ENCODE peak calls at places on chromosomes 12 and 14, in seven cellular contexts. One of them, this sample, is unnamed.

GRCh38 chr12:47801170-47801903 is 18.4 kb downstream of the HDAC7 start:
- DNase-seq in PC-3: no peak
- DNase-seq in hepatocyte: no peak
- DNase-seq in MM.1S: no peak
- DNase-seq in neural progenitor cell: peak
- DNase-seq in HCT116: no peak
- DNase-seq in GM23338: no peak
- DNase-seq in this sample: peak

GRCh38 chr14:65412881-65413738 is 580 bp downstream of the FUT8 start:
- DNase-seq in PC-3: peak
- DNase-seq in hepatocyte: peak
- DNase-seq in MM.1S: no peak
- DNase-seq in neural progenitor cell: peak
- DNase-seq in HCT116: no peak
- DNase-seq in GM23338: peak
- DNase-seq in this sample: peak

GRCh38 chr12:113440947-113441782 is 19.0 kb downstream of the SDSL start:
- DNase-seq in PC-3: no peak
- DNase-seq in hepatocyte: no peak
- DNase-seq in MM.1S: no peak
- DNase-seq in neural progenitor cell: no peak
- DNase-seq in HCT116: no peak
- DNase-seq in GM23338: no peak
- DNase-seq in this sample: no peak

GRCh38 chr12:3020850-3021435 is 56.2 kb upstream of the TSPAN9 start:
- DNase-seq in PC-3: no peak
- DNase-seq in hepatocyte: no peak
- DNase-seq in MM.1S: no peak
- DNase-seq in neural progenitor cell: no peak
- DNase-seq in HCT116: no peak
- DNase-seq in GM23338: no peak
- DNase-seq in this sample: no peak

GRCh38 chr14:52801014-52801708 is 9.8 kb upstream of the GNPNAT1 start:
- DNase-seq in PC-3: peak
- DNase-seq in hepatocyte: no peak
- DNase-seq in MM.1S: no peak
- DNase-seq in neural progenitor cell: no peak
- DNase-seq in HCT116: no peak
- DNase-seq in GM23338: no peak
- DNase-seq in this sample: peak

GRCh38 chr14:105979446-105979845 is 453.1 kb downstream of the TMEM121 start:
- DNase-seq in PC-3: no peak
- DNase-seq in hepatocyte: no peak
- DNase-seq in MM.1S: no peak
- DNase-seq in neural progenitor cell: no peak
- DNase-seq in HCT116: no peak
- DNase-seq in GM23338: no peak
- DNase-seq in this sample: no peak

GRCh38 chr14:104171948-104172347 is 33.6 kb downstream of the KIF26A start:
- DNase-seq in PC-3: no peak
- DNase-seq in hepatocyte: no peak
- DNase-seq in MM.1S: no peak
- DNase-seq in neural progenitor cell: no peak
- DNase-seq in HCT116: no peak
- DNase-seq in GM23338: no peak
- DNase-seq in this sample: no peak

GRCh38 chr12:122980192-122981035 is at the start of gene ARL6IP4:
- DNase-seq in PC-3: peak
- DNase-seq in hepatocyte: peak
- DNase-seq in MM.1S: peak
- DNase-seq in neural progenitor cell: peak
- DNase-seq in HCT116: no peak
- DNase-seq in GM23338: peak
- DNase-seq in this sample: peak

GRCh38 chr12:42846782-42847181 is 257.2 kb upstream of the PRICKLE1 start:
- DNase-seq in PC-3: no peak
- DNase-seq in hepatocyte: peak
- DNase-seq in MM.1S: no peak
- DNase-seq in neural progenitor cell: no peak
- DNase-seq in HCT116: no peak
- DNase-seq in GM23338: no peak
- DNase-seq in this sample: peak

GRCh38 chr12:17216156-17216555 is 610.2 kb upstream of the LMO3 start:
- DNase-seq in PC-3: no peak
- DNase-seq in hepatocyte: no peak
- DNase-seq in MM.1S: no peak
- DNase-seq in neural progenitor cell: no peak
- DNase-seq in HCT116: no peak
- DNase-seq in GM23338: no peak
- DNase-seq in this sample: no peak

GRCh38 chr14:77097689-77098469 is at the start of gene CIPC:
- DNase-seq in PC-3: peak
- DNase-seq in hepatocyte: peak
- DNase-seq in MM.1S: peak
- DNase-seq in neural progenitor cell: peak
- DNase-seq in HCT116: peak
- DNase-seq in GM23338: peak
- DNase-seq in this sample: peak

GRCh38 chr14:31268216-31268615 is 60.6 kb upstream of the HECTD1 start:
- DNase-seq in PC-3: no peak
- DNase-seq in hepatocyte: no peak
- DNase-seq in MM.1S: no peak
- DNase-seq in neural progenitor cell: no peak
- DNase-seq in HCT116: no peak
- DNase-seq in GM23338: no peak
- DNase-seq in this sample: no peak

GRCh38 chr12:79174656-79175055 is 310.1 kb downstream of the SYT1 start:
- DNase-seq in PC-3: peak
- DNase-seq in hepatocyte: peak
- DNase-seq in MM.1S: peak
- DNase-seq in neural progenitor cell: no peak
- DNase-seq in HCT116: peak
- DNase-seq in GM23338: peak
- DNase-seq in this sample: peak

GRCh38 chr14:24260780-24261157 is 2.2 kb downstream of the TGM1 start:
- DNase-seq in PC-3: no peak
- DNase-seq in hepatocyte: no peak
- DNase-seq in MM.1S: no peak
- DNase-seq in neural progenitor cell: no peak
- DNase-seq in HCT116: no peak
- DNase-seq in GM23338: no peak
- DNase-seq in this sample: no peak

GRCh38 chr12:18120899-18121298 is 30.9 kb upstream of the RERGL start:
- DNase-seq in PC-3: no peak
- DNase-seq in hepatocyte: no peak
- DNase-seq in MM.1S: no peak
- DNase-seq in neural progenitor cell: no peak
- DNase-seq in HCT116: no peak
- DNase-seq in GM23338: no peak
- DNase-seq in this sample: no peak

GRCh38 chr12:50246873-50247612 is 36.3 kb downstream of the LIMA1 start:
- DNase-seq in PC-3: peak
- DNase-seq in hepatocyte: peak
- DNase-seq in MM.1S: no peak
- DNase-seq in neural progenitor cell: no peak
- DNase-seq in HCT116: peak
- DNase-seq in GM23338: no peak
- DNase-seq in this sample: peak

GRCh38 chr12:56679834-56680575 is 8.1 kb downstream of the PTGES3 start:
- DNase-seq in PC-3: no peak
- DNase-seq in hepatocyte: no peak
- DNase-seq in MM.1S: no peak
- DNase-seq in neural progenitor cell: no peak
- DNase-seq in HCT116: no peak
- DNase-seq in GM23338: no peak
- DNase-seq in this sample: no peak

GRCh38 chr12:100043657-100044056 is 58.9 kb upstream of the ANKS1B start:
- DNase-seq in PC-3: peak
- DNase-seq in hepatocyte: no peak
- DNase-seq in MM.1S: no peak
- DNase-seq in neural progenitor cell: no peak
- DNase-seq in HCT116: no peak
- DNase-seq in GM23338: no peak
- DNase-seq in this sample: peak

GRCh38 chr14:99323603-99324185 is 51.7 kb upstream of the BCL11B start:
- DNase-seq in PC-3: no peak
- DNase-seq in hepatocyte: no peak
- DNase-seq in MM.1S: no peak
- DNase-seq in neural progenitor cell: no peak
- DNase-seq in HCT116: no peak
- DNase-seq in GM23338: peak
- DNase-seq in this sample: no peak

GRCh38 chr12:12185424-12185823 is 81.4 kb downstream of the LRP6 start:
- DNase-seq in PC-3: no peak
- DNase-seq in hepatocyte: no peak
- DNase-seq in MM.1S: no peak
- DNase-seq in neural progenitor cell: no peak
- DNase-seq in HCT116: no peak
- DNase-seq in GM23338: no peak
- DNase-seq in this sample: no peak

DNA sequence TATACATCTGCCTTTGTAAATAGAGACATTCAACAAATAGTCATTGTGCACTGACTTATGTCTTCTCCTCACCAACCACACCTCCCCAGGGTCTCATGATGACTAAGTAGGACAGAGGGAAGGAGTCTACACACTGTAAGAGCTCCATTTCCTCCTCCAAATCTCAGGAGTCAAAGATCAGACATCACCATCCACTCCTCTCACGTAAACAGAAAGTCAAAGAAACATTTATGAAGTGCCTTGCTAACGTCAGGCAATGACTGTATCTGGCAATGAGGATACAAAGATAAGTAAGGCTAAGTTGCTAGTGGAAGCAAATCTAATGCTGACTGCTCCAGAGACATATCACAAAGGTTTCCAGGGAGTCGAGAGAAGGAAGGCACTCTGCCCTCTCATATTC is 88.9 kb downstream of the SLC2A13 start:
- DNase-seq in PC-3: peak
- DNase-seq in hepatocyte: peak
- DNase-seq in MM.1S: no peak
- DNase-seq in neural progenitor cell: no peak
- DNase-seq in HCT116: no peak
- DNase-seq in GM23338: no peak
- DNase-seq in this sample: peak
- H3K27ac ChIP-seq in PC-3: peak
- H3K27ac ChIP-seq in hepatocyte: peak
- H3K27ac ChIP-seq in MM.1S: no peak
- H3K27ac ChIP-seq in neural progenitor cell: no peak
- H3K27ac ChIP-seq in HCT116: no peak
- H3K27ac ChIP-seq in GM23338: no peak
- H3K27ac ChIP-seq in this sample: no peak

DNA sequence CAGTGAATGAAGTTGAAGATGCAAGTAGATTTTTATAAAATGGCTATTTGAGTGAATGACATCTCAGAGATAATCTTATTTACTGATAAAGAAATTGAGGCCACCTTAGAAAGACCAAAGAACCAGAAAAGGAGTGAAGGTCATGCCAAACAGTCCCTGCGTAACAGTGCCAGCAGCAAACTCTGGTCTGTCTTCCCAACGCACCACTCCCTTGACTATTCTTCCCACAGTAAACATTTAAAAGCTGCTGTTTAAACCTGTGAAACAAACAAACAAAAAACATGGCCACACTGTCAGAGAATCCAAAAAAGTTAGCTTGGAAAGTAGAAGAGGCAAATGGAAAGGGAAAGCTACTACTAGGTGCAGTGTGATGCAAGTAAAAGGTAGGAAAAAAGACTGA is 1.5 kb upstream of the PRPF39 start:
- DNase-seq in PC-3: no peak
- DNase-seq in hepatocyte: no peak
- DNase-seq in MM.1S: no peak
- DNase-seq in neural progenitor cell: no peak
- DNase-seq in HCT116: no peak
- DNase-seq in GM23338: no peak
- DNase-seq in this sample: no peak
- TF ChIP-seq EZH2 in PC-3: no peak
- TF ChIP-seq EZH2 in hepatocyte: no peak
- TF ChIP-seq EZH2 in MM.1S: no peak
- TF ChIP-seq EZH2 in neural progenitor cell: no peak
- TF ChIP-seq EZH2 in HCT116: no peak
- TF ChIP-seq EZH2 in GM23338: no peak
- TF ChIP-seq EZH2 in this sample: no peak

DNA sequence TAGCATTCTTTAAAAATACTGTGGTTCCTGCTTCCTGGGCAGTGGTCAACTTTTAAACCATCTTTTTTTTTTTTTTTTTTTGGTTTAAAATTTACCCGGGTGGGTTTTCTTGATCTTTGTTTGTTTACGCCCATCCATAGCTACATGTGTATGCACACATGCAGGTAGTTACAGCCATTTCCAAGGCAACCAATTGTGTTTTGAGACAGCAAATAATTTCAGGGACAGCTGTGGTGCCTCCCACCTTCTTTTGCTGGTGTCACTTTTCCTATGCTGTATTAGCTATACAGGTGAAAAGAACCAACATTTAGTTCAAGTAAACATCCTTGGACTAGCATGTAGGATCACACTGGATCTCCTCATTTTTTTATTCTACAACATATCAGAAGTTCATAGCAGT is 51.9 kb upstream of the PSMA6 start:
- DNase-seq in PC-3: no peak
- DNase-seq in hepatocyte: no peak
- DNase-seq in MM.1S: no peak
- DNase-seq in neural progenitor cell: no peak
- DNase-seq in HCT116: no peak
- DNase-seq in GM23338: no peak
- DNase-seq in this sample: no peak
- TF ChIP-seq EZH2phosphoT487 in PC-3: no peak
- TF ChIP-seq EZH2phosphoT487 in hepatocyte: no peak
- TF ChIP-seq EZH2phosphoT487 in MM.1S: no peak
- TF ChIP-seq EZH2phosphoT487 in neural progenitor cell: no peak
- TF ChIP-seq EZH2phosphoT487 in HCT116: no peak
- TF ChIP-seq EZH2phosphoT487 in GM23338: no peak
- TF ChIP-seq EZH2phosphoT487 in this sample: no peak

DNA sequence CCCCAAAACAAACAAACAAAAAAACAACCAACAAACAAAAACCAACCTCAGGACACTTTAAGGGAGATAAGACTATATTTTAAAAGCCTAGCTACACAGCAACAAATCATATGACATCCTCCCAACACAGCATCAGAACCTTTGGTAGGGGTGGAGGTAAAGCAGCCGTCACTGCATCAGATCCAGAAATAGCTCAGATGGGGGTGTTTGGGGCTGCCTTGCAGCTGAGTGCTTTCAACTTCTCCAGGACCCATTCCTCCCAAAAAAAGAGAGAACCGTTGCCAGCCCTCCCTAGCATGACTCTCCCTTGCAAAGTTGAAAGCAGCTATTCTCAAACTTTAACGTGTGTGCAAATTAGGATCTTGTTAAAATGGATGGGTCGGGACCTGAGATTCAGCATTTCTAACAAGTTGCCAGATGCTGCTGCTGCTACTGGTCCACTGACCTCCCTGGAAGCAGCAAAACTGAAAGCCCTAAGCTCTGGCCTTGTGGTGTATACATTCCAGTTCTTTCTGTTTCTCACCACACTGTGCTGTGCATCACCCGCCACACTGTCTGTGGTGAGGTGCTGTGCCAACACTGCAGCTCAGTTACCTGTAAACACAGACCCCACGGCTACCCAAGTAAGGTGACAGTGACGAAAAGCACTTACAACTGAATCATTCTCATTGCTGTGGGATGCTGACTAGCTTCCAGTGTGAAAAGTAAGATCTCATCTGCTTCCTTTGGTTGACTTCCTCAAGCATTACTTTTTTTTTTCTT is 54.0 kb downstream of the SLC38A1 start:
- DNase-seq in PC-3: no peak
- DNase-seq in hepatocyte: no peak
- DNase-seq in MM.1S: peak
- DNase-seq in neural progenitor cell: no peak
- DNase-seq in HCT116: no peak
- DNase-seq in GM23338: no peak
- DNase-seq in this sample: no peak
- H3K27ac ChIP-seq in PC-3: no peak
- H3K27ac ChIP-seq in hepatocyte: no peak
- H3K27ac ChIP-seq in MM.1S: peak
- H3K27ac ChIP-seq in neural progenitor cell: no peak
- H3K27ac ChIP-seq in HCT116: no peak
- H3K27ac ChIP-seq in GM23338: peak
- H3K27ac ChIP-seq in this sample: no peak

This sample was measured in GM23248.